ENCODE peak calls at places on chromosomes 5 and 9, in four cellular contexts. V, D, R and L are unnamed samples.

GRCh38 chr9:35114921-35115341 is 731 bp downstream of the ATOSB start:
- DNase-seq in V (peak; percentile 80), D (peak; percentile 64), R (peak; percentile 66), L (peak; percentile 66)

GRCh38 chr9:110555551-110555950 is 24.0 kb downstream of the SVEP1 start:
- DNase-seq in V (no peak), D (no peak), R (no peak), L (no peak)

GRCh38 chr5:112735702-112736101 is 2.0 kb upstream of the APC start:
- DNase-seq in V (peak; percentile 57), D (no peak), R (no peak), L (no peak)

GRCh38 chr5:169435506-169436230 is 134.7 kb upstream of the SLIT3 start:
- DNase-seq in V (peak; percentile 53), D (no peak), R (no peak), L (no peak)

GRCh38 chr5:166722939-166723338 is 1568.5 kb upstream of the WWC1 start:
- DNase-seq in V (peak; percentile 74), D (no peak), R (no peak), L (no peak)

GRCh38 chr9:125393426-125393825 is 131.8 kb downstream of the GAPVD1 start:
- DNase-seq in V (peak; percentile 51), D (no peak), R (no peak), L (no peak)

GRCh38 chr5:112738180-112738560 is 485 bp downstream of the APC start:
- DNase-seq in V (peak; percentile 18), D (no peak), R (no peak), L (no peak)

GRCh38 chr9:102038006-102038405 is 299.6 kb upstream of the GRIN3A start:
- DNase-seq in V (no peak), D (no peak), R (no peak), L (no peak)

GRCh38 chr5:63860379-63860778 is 101.9 kb downstream of the HTR1A start:
- DNase-seq in V (no peak), D (no peak), R (no peak), L (no peak)

GRCh38 chr9:99433555-99433954 is 211.5 kb downstream of the SEC61B start:
- DNase-seq in V (peak; percentile 95), D (peak; percentile 24), R (no peak), L (no peak)

GRCh38 chr9:84271004-84271886 is 69.3 kb downstream of the SLC28A3 start:
- DNase-seq in V (peak; percentile 81), D (peak; percentile 35), R (no peak), L (peak; percentile 16)

GRCh38 chr9:121784706-121785426 is 133.4 kb downstream of the DAB2IP start:
- DNase-seq in V (peak; percentile 24), D (no peak), R (no peak), L (peak; percentile 3)

GRCh38 chr5:80010754-80011392 is 19.8 kb upstream of the MTX3 start:
- DNase-seq in V (no peak), D (no peak), R (no peak), L (no peak)

GRCh38 chr9:136978073-136978864 is 965 bp downstream of the PTGDS start:
- DNase-seq in V (peak; percentile 61), D (peak; percentile 74), R (no peak), L (peak; percentile 89)

GRCh38 chr9:78821126-78821822 is 524.3 kb downstream of the PSAT1 start:
- DNase-seq in V (peak; percentile 58), D (no peak), R (peak; percentile 57), L (no peak)

GRCh38 chr5:39253211-39253610 is 33.8 kb upstream of the FYB1 start:
- DNase-seq in V (peak; percentile 62), D (no peak), R (no peak), L (no peak)

GRCh38 chr5:134989291-134989830 is 21.7 kb downstream of the CATSPER3 start:
- DNase-seq in V (no peak), D (no peak), R (no peak), L (no peak)

GRCh38 chr9:125763373-125763772 is 16.2 kb downstream of the PBX3 start:
- DNase-seq in V (peak; percentile 30), D (no peak), R (no peak), L (no peak)

GRCh38 chr9:33393581-33393980 is 8.8 kb downstream of the AQP7 start:
- DNase-seq in V (no peak), D (peak; percentile 34), R (no peak), L (peak; percentile 60)

GRCh38 chr9:90054810-90055209 is 450.0 kb downstream of the GADD45G start:
- DNase-seq in V (no peak), D (no peak), R (no peak), L (no peak)

GRCh38 chr9:94937214-94937903 is 210.9 kb downstream of the AOPEP start:
- DNase-seq in V (peak; percentile 93), D (no peak), R (no peak), L (no peak)

GRCh38 chr5:10432059-10433008 is 9.3 kb upstream of the ROPN1L start:
- DNase-seq in V (no peak), D (no peak), R (no peak), L (no peak)

GRCh38 chr5:1167728-1168709 is 33.4 kb upstream of the SLC6A19 start:
- DNase-seq in V (peak; percentile 90), D (peak; percentile 65), R (peak; percentile 94), L (peak; percentile 56)

GRCh38 chr5:166276006-166276405 is 2015.4 kb upstream of the WWC1 start:
- DNase-seq in V (no peak), D (no peak), R (no peak), L (no peak)

GRCh38 chr5:71839049-71839834 is 120.2 kb downstream of the CARTPT start:
- DNase-seq in V (no peak), D (no peak), R (no peak), L (peak; percentile 10)

GRCh38 chr9:111163738-111164399 is 125.6 kb upstream of the LPAR1 start:
- DNase-seq in V (peak; percentile 56), D (no peak), R (no peak), L (no peak)

GRCh38 chr5:158147227-158147626 is 288.3 kb upstream of the CLINT1 start:
- DNase-seq in V (no peak), D (no peak), R (no peak), L (no peak)

GRCh38 chr5:54936201-54936600 is 49.2 kb downstream of the ESM1 start:
- DNase-seq in V (no peak), D (no peak), R (no peak), L (no peak)

GRCh38 chr9:37496020-37496419 is 10.3 kb downstream of the POLR1E start:
- DNase-seq in V (no peak), D (no peak), R (no peak), L (no peak)

GRCh38 chr5:150021491-150022162 is 21.1 kb downstream of the HMGXB3 start:
- DNase-seq in V (peak; percentile 24), D (peak; percentile 48), R (no peak), L (peak; percentile 31)

GRCh38 chr5:39208471-39208870 is 10.9 kb downstream of the FYB1 start:
- DNase-seq in V (no peak), D (no peak), R (no peak), L (no peak)

GRCh38 chr5:39219433-39219832 is at the start of gene FYB1:
- DNase-seq in V (peak; percentile 83), D (peak; percentile 49), R (no peak), L (peak; percentile 31)

GRCh38 chr5:39578887-39579497 is 154.2 kb upstream of the DAB2 start:
- DNase-seq in V (peak; percentile 52), D (no peak), R (peak; percentile 11), L (no peak)

DNA sequence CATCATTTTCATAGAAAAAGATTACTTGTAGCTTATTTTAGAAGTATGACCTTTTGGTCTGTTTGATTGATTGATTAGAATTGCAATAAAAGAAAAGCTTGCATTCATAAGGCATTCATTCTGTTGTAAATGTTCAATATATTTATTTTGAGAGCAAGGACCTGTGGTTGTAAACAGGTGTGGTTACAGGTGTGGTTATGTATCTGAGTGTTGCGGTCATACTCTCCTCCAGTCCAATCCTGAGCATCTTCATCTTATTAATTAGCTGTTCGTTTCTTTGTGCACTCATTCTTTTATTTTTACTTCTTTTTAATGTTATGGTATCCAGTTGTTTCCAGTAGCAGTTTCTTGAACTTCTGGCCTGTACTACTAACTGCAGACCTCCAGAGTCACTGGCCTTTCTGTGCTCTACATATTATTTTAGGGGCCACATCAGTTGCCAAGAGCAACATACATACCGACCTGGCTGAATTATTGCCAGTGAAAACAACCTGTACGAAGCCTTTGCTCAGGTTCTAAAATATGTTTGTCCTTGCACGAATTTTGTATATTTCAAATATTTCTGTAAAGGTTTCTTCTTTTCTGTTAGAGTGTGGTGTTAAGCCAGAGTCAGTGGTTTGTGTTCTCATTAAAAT is 128.7 kb downstream of the CDC42SE2 start:
- DNase-seq in V (no peak), D (no peak), R (no peak), L (no peak)
- H3K4me3 ChIP-seq in V (no peak overlapping the region), D (no peak overlapping the region), R (no peak overlapping the region), L (no peak overlapping the region)

GRCh38 chr5:181114844-181115778 is 15.9 kb downstream of the OR2V1 start:
- DNase-seq in V (peak; percentile 74), D (no peak), R (no peak), L (no peak)
- H3K4me3 ChIP-seq in V (peak overlapping the region; percentile 6), D (no peak overlapping the region), R (no peak overlapping the region), L (no peak overlapping the region)

DNA sequence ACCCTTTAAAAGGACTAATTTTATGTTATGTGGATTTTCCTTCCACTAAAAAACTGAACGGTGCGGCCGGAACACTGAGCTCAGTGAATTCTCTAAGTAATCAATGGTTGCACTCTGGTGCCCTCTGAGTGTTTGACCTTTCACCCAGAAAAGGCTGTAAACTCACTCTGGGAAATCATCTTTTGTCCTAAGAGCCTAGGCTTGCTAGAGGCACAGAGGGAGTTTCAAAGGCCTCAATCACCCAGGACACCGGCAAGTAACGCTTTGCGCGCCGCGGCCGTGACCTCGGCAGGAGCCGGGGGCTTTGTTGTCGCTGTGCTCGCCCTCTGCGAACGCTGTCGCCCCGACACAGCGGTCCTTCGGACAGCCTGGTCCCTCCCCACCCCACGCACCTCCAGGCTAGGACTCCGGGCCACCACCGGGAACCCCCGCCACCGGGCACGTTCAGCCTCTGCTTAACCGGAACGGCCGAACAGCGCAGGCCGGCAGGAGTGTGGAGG is 711 bp downstream of the ISCA1 start:
- DNase-seq in V (no peak), D (no peak), R (no peak), L (no peak)
- H3K4me3 ChIP-seq in V (peak overlapping the region; percentile 94), D (peak overlapping the region; percentile 89), R (peak overlapping the region; percentile 89), L (peak overlapping the region; percentile 93)

GRCh38 chr5:2752875-2753435 is 1.5 kb upstream of the IRX2 start:
- DNase-seq in V (peak; percentile 25), D (no peak), R (no peak), L (no peak)

GRCh38 chr5:2755371-2755715 is 3.9 kb upstream of the IRX2 start:
- DNase-seq in V (no peak), D (no peak), R (no peak), L (no peak)

GRCh38 chr5:2754621-2755370 is 3.3 kb upstream of the IRX2 start:
- DNase-seq in V (peak; percentile 67), D (no peak), R (no peak), L (no peak)

GRCh38 chr5:2752059-2752874 is 790 bp upstream of the IRX2 start:
- DNase-seq in V (peak; percentile 86), D (no peak), R (no peak), L (peak; percentile 59)

GRCh38 chr5:2753452-2754409 is 2.3 kb upstream of the IRX2 start:
- DNase-seq in V (peak; percentile 22), D (no peak), R (no peak), L (no peak)
- H3K4me3 ChIP-seq in V (peak overlapping the region; percentile 70), D (no peak overlapping the region), R (no peak overlapping the region), L (no peak overlapping the region)